ENCODE peak calls at places on chromosomes 1 and 21, in seven cellular contexts. Y is uterus, J is stomach, T is breast epithelium, K is HCT116, W is IMR-90, F is transverse colon. S is an unnamed sample. For H3K36me3, the result is how much of the 10 kb centered on the place peaks cover.

GRCh38 chr1:51170342-51170741 is 65.7 kb upstream of the RNF11 start:
- DNase-seq in J (no peak), Y (no peak), W (peak), F (no peak), T (no peak), K (no peak), S (no peak)

GRCh38 chr1:91795601-91796389 is 90.2 kb downstream of the TGFBR3 start:
- DNase-seq in Y (no peak), F (no peak), K (no peak), T (no peak), W (peak), J (no peak), S (no peak)

GRCh38 chr1:183093821-183094287 is 70.6 kb downstream of the LAMC1 start:
- DNase-seq in T (peak), Y (no peak), W (peak), K (peak), J (no peak), F (no peak), S (no peak)

GRCh38 chr21:33386222-33386784 is 16.9 kb upstream of the IFNGR2 start:
- DNase-seq in W (no peak), K (no peak), Y (no peak), T (no peak), F (no peak), J (no peak), S (no peak)

GRCh38 chr1:227774051-227774720 is 39.0 kb downstream of the SNAP47 start:
- DNase-seq in J (no peak), W (no peak), F (no peak), T (no peak), K (no peak), Y (no peak), S (no peak)

GRCh38 chr1:68322837-68323687 is 90.7 kb upstream of the WLS start:
- DNase-seq in F (peak), Y (peak), J (no peak), W (peak), K (peak), T (peak), S (no peak)

GRCh38 chr1:176692431-176692830 is 229.5 kb downstream of the PAPPA2 start:
- DNase-seq in F (peak), K (no peak), Y (no peak), J (no peak), T (no peak), W (no peak), S (peak)

GRCh38 chr1:203039609-203040517 is 13.6 kb downstream of the PPFIA4 start:
- DNase-seq in W (no peak), J (no peak), K (no peak), F (no peak), T (no peak), Y (no peak), S (no peak)

GRCh38 chr1:50105430-50105829 is 3.3 kb upstream of the ELAVL4 start:
- DNase-seq in T (no peak), J (no peak), Y (no peak), K (no peak), W (no peak), F (no peak), S (no peak)

GRCh38 chr1:205239078-205239477 is 11.3 kb downstream of the TMCC2 start:
- DNase-seq in F (no peak), K (no peak), J (peak), T (no peak), Y (no peak), W (no peak), S (no peak)

GRCh38 chr21:29376556-29376955 is 77.8 kb downstream of the BACH1 start:
- DNase-seq in F (peak), K (peak), Y (peak), T (no peak), W (no peak), J (peak), S (peak)

GRCh38 chr1:165397945-165398344 is 41.4 kb upstream of the LMX1A start:
- DNase-seq in J (peak), K (no peak), W (peak), F (no peak), T (no peak), Y (no peak), S (no peak)

GRCh38 chr1:26703466-26703865 is 7.7 kb downstream of the ARID1A start:
- DNase-seq in Y (no peak), F (no peak), W (no peak), T (no peak), J (no peak), K (no peak), S (no peak)

GRCh38 chr1:184419734-184420161 is 32.9 kb downstream of the C1orf21 start:
- DNase-seq in W (peak), F (no peak), K (no peak), Y (no peak), T (no peak), J (no peak), S (no peak)

GRCh38 chr1:236111527-236112331 is 30.6 kb upstream of the GPR137B start:
- DNase-seq in W (no peak), F (no peak), K (no peak), T (no peak), J (no peak), Y (no peak), S (no peak)

GRCh38 chr1:201260648-201261311 is 22.5 kb upstream of the PKP1 start:
- DNase-seq in J (no peak), W (no peak), F (no peak), K (no peak), Y (no peak), T (peak), S (no peak)

GRCh38 chr1:53172751-53173498 is 23.7 kb upstream of the CPT2 start:
- DNase-seq in T (no peak), J (no peak), W (no peak), Y (no peak), K (no peak), F (peak), S (no peak)

GRCh38 chr1:114588196-114588689 is 6.8 kb upstream of the BCAS2 start:
- DNase-seq in J (no peak), T (no peak), K (no peak), Y (no peak), W (no peak), F (no peak), S (no peak)

GRCh38 chr1:156103521-156103947 is 11.0 kb upstream of the LMNA start:
- DNase-seq in F (peak), J (no peak), Y (peak), W (peak), T (no peak), K (no peak), S (no peak)

GRCh38 chr1:233738396-233738795 is 124.5 kb downstream of the KCNK1 start:
- DNase-seq in W (no peak), F (no peak), K (no peak), T (no peak), J (no peak), Y (no peak), S (no peak)

GRCh38 chr1:40736085-40736531 is 44.6 kb downstream of the NFYC start:
- DNase-seq in T (peak), K (no peak), W (peak), F (no peak), J (no peak), Y (no peak), S (no peak)

GRCh38 chr1:3453203-3453761 is 1.2 kb upstream of the ARHGEF16 start:
- DNase-seq in F (peak), J (peak), Y (peak), K (peak), T (peak), W (peak), S (peak)

GRCh38 chr1:3451994-3452865 is 2.2 kb upstream of the ARHGEF16 start:
- DNase-seq in J (no peak), W (no peak), T (no peak), K (no peak), F (no peak), Y (no peak), S (no peak)

GRCh38 chr1:3453891-3454810 is at the start of gene ARHGEF16:
- DNase-seq in F (peak), T (peak), Y (no peak), J (peak), K (peak), W (peak), S (peak)

GRCh38 chr1:3450983-3451382 is 3.5 kb upstream of the ARHGEF16 start:
- DNase-seq in F (no peak), J (no peak), T (no peak), W (no peak), K (no peak), Y (no peak), S (no peak)

DNA sequence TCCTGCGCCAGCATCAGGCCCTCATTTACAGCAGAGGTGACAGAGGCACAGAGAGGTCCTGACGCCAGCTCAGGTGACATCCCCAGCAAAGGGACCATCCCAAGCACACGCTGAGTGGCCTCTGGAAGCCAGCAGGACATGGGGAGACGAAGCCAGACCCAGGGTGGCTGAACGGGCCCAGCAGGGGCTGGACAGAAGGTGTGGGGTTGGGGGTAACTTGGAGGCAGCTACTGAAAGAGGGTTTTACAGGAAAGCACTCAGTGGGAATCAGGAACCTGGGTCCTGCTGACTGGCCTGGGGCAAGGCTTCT is 1.6 kb upstream of the ARHGEF16 start:
- DNase-seq in K (no peak), J (no peak), F (no peak), W (no peak), T (no peak), Y (no peak), S (no peak)
- TF ChIP-seq POLR2A in K (no peak), J (no peak), F (no peak), W (no peak), T (no peak), Y (no peak), S (no peak)

GRCh38 chr1:159040206-159040605 is 30.5 kb downstream of the IFI16 start:
- DNase-seq in T (no peak), Y (no peak), K (no peak), W (peak), J (no peak), F (no peak), S (no peak)
- H3K36me3 ChIP-seq in T (under half), Y (under half), K (under half), W (under half), J (under half), F (under half), S (under half)

GRCh38 chr1:230102472-230102871 is 35.4 kb downstream of the GALNT2 start:
- DNase-seq in F (no peak), Y (no peak), T (no peak), K (no peak), W (no peak), J (no peak), S (no peak)

GRCh38 chr1:230104395-230105244 is 37.6 kb downstream of the GALNT2 start:
- DNase-seq in W (peak), J (peak), F (peak), K (peak), Y (peak), T (peak), S (peak)

GRCh38 chr1:230102046-230102445 is 35.0 kb downstream of the GALNT2 start:
- DNase-seq in K (no peak), T (no peak), Y (no peak), J (no peak), W (no peak), F (no peak), S (no peak)

GRCh38 chr1:230105245-230105753 is 38.3 kb downstream of the GALNT2 start:
- DNase-seq in Y (no peak), K (no peak), F (no peak), J (no peak), T (no peak), W (no peak), S (peak)

GRCh38 chr1:230103341-230104173 is 36.5 kb downstream of the GALNT2 start:
- DNase-seq in F (no peak), J (no peak), K (no peak), T (no peak), W (peak), Y (no peak), S (no peak)
- TF ChIP-seq POLR2A in F (no peak), J (no peak), K (no peak), T (no peak), W (no peak), Y (no peak), S (no peak)

GRCh38 chr1:3707939-3708328 is 44.3 kb upstream of the CCDC27 start:
- DNase-seq in Y (no peak), T (no peak), F (no peak), W (no peak), J (no peak), K (no peak), S (no peak)

GRCh38 chr1:3705341-3705950 is 46.8 kb upstream of the CCDC27 start:
- DNase-seq in W (no peak), J (no peak), F (no peak), T (no peak), Y (no peak), K (no peak), S (no peak)

GRCh38 chr1:3707298-3707938 is 44.8 kb upstream of the CCDC27 start:
- DNase-seq in J (no peak), W (no peak), F (no peak), Y (no peak), K (no peak), T (no peak), S (no peak)

GRCh38 chr1:3708696-3709246 is 43.5 kb upstream of the CCDC27 start:
- DNase-seq in Y (no peak), F (no peak), J (no peak), T (no peak), W (no peak), K (no peak), S (no peak)

DNA sequence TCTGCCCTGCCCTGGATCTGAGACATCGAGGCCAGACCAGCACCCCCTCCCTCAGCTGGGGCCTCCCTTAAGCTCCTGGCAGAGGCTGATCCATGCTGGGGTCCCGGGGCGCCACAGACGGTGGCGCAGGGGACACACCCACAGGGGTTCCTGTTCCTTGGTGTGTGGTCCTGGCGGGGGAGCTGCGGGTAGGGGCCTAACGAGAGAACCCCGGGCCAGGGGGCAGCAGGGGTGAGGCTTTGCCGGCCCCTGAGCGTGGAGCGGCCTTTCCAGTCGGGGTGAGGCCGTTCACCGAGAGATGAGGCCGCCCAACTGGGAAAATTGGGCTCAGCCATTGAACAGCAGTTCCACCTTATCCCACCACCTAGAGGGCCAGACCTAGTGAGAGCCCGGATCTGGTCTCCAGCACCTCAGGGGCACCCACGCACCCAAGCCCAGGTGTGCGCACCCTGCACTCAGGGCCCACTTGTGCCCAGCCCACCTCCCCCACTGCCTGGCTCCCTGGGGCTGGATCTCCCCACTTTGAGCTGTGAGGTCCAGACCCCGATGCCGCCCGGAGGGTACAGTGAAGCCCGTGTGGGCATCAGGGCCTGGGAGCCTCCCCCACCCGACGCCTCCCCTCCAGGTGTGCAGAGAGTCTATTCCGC is 45.5 kb upstream of the CCDC27 start:
- DNase-seq in Y (no peak), K (no peak), F (no peak), W (no peak), T (no peak), J (no peak), S (no peak)
- H3K36me3 ChIP-seq in Y (under half), K (under half), F (under half), W (under half), T (under half), J (under half), S (under half)

GRCh38 chr1:63592536-63593302 is 492 bp upstream of the PGM1 start:
- DNase-seq in Y (no peak), F (peak), T (no peak), W (no peak), K (no peak), J (no peak), S (no peak)

GRCh38 chr1:63593887-63594617 is 841 bp downstream of the PGM1 start:
- DNase-seq in T (peak), Y (peak), J (peak), W (peak), K (peak), F (peak), S (peak)

GRCh38 chr1:63595435-63595834 is 2.2 kb downstream of the PGM1 start:
- DNase-seq in T (no peak), W (no peak), J (no peak), Y (no peak), F (no peak), K (no peak), S (no peak)

GRCh38 chr1:63590161-63590560 is 3.0 kb upstream of the PGM1 start:
- DNase-seq in Y (no peak), J (no peak), F (no peak), T (no peak), W (peak), K (no peak), S (no peak)

DNA sequence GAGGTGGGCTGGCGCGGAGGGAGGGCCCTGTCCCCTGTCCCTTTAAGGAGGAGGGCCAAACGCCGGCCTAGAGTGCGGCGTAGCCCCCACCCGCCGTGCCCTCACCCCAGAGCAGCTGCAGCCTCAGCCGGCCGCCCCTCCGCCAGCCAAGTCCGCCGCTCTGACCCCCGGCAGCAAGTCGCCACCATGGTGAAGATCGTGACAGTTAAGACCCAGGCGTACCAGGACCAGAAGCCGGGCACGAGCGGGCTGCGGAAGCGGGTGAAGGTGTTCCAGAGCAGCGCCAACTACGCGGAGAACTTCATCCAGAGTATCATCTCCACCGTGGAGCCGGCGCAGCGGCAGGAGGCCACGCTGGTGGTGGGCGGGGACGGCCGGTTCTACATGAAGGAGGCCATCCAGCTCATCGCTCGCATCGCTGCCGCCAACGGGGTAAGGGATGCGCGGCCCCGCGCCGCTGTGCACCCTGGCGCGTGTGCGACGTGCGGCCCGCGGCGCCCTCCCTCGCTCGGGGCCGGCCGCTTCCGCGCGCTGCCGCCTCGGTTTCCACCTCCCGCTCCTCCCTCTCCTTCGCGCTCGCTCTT is at the start of gene PGM1:
- DNase-seq in T (peak), K (peak), Y (peak), W (peak), F (peak), J (peak), S (peak)
- TF ChIP-seq POLR2A in T (no peak), K (no peak), Y (peak), W (peak), F (peak), J (no peak), S (peak)

GRCh38 chr1:12006167-12006921 is 13.0 kb upstream of the MIIP start:
- DNase-seq in W (no peak), F (no peak), Y (no peak), T (no peak), J (no peak), K (no peak), S (peak)
- H3K36me3 ChIP-seq in W (half or more), F (half or more), Y (under half), T (under half), J (half or more), K (half or more), S (half or more)

GRCh38 chr1:43199093-43199726 is 27.1 kb downstream of the CFAP57 start:
- DNase-seq in F (no peak), Y (no peak), J (no peak), K (no peak), T (no peak), W (no peak), S (no peak)
- TF ChIP-seq POLR2A in F (no peak), Y (no peak), J (no peak), K (no peak), T (no peak), W (no peak), S (no peak)

GRCh38 chr1:206734499-206735142 is 36.0 kb upstream of the IL19 start:
- DNase-seq in Y (peak), T (no peak), F (peak), W (peak), J (peak), K (peak), S (peak)

GRCh38 chr1:206733012-206733411 is 37.6 kb upstream of the IL19 start:
- DNase-seq in W (no peak), J (no peak), F (no peak), T (no peak), Y (no peak), K (no peak), S (no peak)

GRCh38 chr1:206736878-206737728 is 33.5 kb upstream of the IL19 start:
- DNase-seq in Y (no peak), K (no peak), W (no peak), F (peak), J (no peak), T (no peak), S (no peak)

GRCh38 chr1:206737729-206738222 is 32.8 kb upstream of the IL19 start:
- DNase-seq in W (no peak), K (no peak), Y (no peak), T (no peak), J (no peak), F (no peak), S (peak)

DNA sequence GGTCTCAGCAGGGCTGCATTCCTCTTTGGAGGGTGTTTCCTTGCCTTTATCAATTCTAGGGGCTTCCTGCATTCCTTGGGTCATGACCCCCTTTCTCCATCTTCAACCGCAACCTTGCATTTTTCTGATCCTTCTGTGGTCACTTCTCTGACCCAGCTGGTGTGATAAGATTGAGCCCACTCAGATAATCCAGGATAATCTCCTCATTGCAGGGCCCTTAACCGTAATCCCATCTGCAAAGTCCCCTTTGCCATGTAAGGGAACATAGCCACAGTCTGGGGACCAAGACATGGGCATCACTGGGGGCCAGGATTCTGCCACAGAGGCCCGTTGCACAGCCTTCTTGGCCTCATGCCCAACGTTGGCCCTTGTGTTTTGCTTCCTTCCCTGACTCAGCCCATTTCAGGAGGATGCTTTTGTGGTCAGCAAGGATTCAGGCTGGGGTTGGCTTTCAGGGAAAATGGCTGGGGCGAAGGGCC is 35.0 kb upstream of the IL19 start:
- DNase-seq in T (no peak), Y (no peak), W (peak), K (no peak), J (no peak), F (no peak), S (no peak)
- H3K36me3 ChIP-seq in T (under half), Y (under half), W (under half), K (under half), J (under half), F (under half), S (under half)

GRCh38 chr1:19484793-19485361 is 462 bp downstream of the CAPZB start:
- DNase-seq in F (no peak), T (no peak), K (no peak), W (no peak), J (no peak), Y (no peak), S (no peak)
- TF ChIP-seq POLR2A in F (no peak), T (no peak), K (no peak), W (no peak), J (no peak), Y (no peak), S (no peak)